ENCODE peak calls at places on chromosomes 1 and 21, in seven cellular contexts. H, V, C, T, A, M and O are unnamed samples.

GRCh38 chr1:156500847-156501686 is 492 bp upstream of the MEF2D start:
- DNase-seq in A (peak), C (peak), H (peak), M (peak), T (peak), V (peak), O (peak)

GRCh38 chr1:44405041-44405803 is at the start of gene RNF220:
- DNase-seq in M (peak), V (peak), C (peak), H (peak), T (peak), A (peak), O (peak)

GRCh38 chr1:227947425-227947677 is 381 bp downstream of the WNT9A start:
- DNase-seq in V (peak), A (peak), C (no peak), M (no peak), H (no peak), T (peak), O (no peak)

GRCh38 chr21:19461481-19462205 is 1058.1 kb upstream of the TMPRSS15 start:
- DNase-seq in C (no peak), T (no peak), M (no peak), A (no peak), H (no peak), V (no peak), O (no peak)

GRCh38 chr1:15411593-15412487 is 2.2 kb downstream of the EFHD2 start:
- DNase-seq in T (peak), H (no peak), C (peak), M (no peak), V (no peak), A (no peak), O (no peak)

GRCh38 chr1:53047737-53048344 is 14.2 kb upstream of the PODN start:
- DNase-seq in M (peak), A (no peak), V (peak), T (no peak), C (no peak), H (no peak), O (no peak)

GRCh38 chr1:225657462-225657989 is 4.6 kb upstream of the ENAH start:
- DNase-seq in T (no peak), M (peak), H (peak), V (peak), A (peak), C (no peak), O (peak)

GRCh38 chr1:226001852-226002666 is 2.9 kb upstream of the SDE2 start:
- DNase-seq in C (no peak), H (peak), V (peak), A (peak), T (peak), M (no peak), O (no peak)

GRCh38 chr1:247291161-247291560 is 35.3 kb downstream of the VN1R5 start:
- DNase-seq in C (no peak), V (no peak), M (no peak), A (no peak), T (no peak), H (no peak), O (no peak)

GRCh38 chr1:201329286-201329685 is 46.0 kb downstream of the PKP1 start:
- DNase-seq in H (no peak), T (no peak), A (no peak), V (peak), M (peak), C (peak), O (no peak)

GRCh38 chr1:178052650-178053461 is 41.0 kb upstream of the RASAL2 start:
- DNase-seq in T (no peak), C (no peak), A (peak), H (no peak), M (no peak), V (peak), O (no peak)

GRCh38 chr21:38054334-38054733 is 138.1 kb upstream of the KCNJ6 start:
- DNase-seq in V (no peak), M (no peak), C (no peak), H (no peak), T (no peak), A (no peak), O (no peak)

GRCh38 chr1:156705321-156705917 is at the start of gene CRABP2:
- DNase-seq in A (no peak), H (no peak), T (no peak), C (peak), M (no peak), V (no peak), O (no peak)

GRCh38 chr1:55209247-55209646 is 5.9 kb downstream of the USP24 start:
- DNase-seq in C (no peak), A (no peak), T (no peak), H (no peak), V (no peak), M (no peak), O (no peak)

GRCh38 chr1:105838071-105838470 is 1218.4 kb upstream of the PRMT6 start:
- DNase-seq in V (no peak), H (no peak), C (no peak), A (no peak), M (no peak), T (no peak), O (no peak)

GRCh38 chr1:211551628-211552465 is 27.1 kb downstream of the SLC30A1 start:
- DNase-seq in C (no peak), V (peak), H (peak), T (peak), A (peak), M (peak), O (peak)

GRCh38 chr21:25607151-25607811 is at the start of gene MRPL39:
- DNase-seq in T (peak), V (peak), H (peak), M (peak), C (peak), A (peak), O (peak)

DNA sequence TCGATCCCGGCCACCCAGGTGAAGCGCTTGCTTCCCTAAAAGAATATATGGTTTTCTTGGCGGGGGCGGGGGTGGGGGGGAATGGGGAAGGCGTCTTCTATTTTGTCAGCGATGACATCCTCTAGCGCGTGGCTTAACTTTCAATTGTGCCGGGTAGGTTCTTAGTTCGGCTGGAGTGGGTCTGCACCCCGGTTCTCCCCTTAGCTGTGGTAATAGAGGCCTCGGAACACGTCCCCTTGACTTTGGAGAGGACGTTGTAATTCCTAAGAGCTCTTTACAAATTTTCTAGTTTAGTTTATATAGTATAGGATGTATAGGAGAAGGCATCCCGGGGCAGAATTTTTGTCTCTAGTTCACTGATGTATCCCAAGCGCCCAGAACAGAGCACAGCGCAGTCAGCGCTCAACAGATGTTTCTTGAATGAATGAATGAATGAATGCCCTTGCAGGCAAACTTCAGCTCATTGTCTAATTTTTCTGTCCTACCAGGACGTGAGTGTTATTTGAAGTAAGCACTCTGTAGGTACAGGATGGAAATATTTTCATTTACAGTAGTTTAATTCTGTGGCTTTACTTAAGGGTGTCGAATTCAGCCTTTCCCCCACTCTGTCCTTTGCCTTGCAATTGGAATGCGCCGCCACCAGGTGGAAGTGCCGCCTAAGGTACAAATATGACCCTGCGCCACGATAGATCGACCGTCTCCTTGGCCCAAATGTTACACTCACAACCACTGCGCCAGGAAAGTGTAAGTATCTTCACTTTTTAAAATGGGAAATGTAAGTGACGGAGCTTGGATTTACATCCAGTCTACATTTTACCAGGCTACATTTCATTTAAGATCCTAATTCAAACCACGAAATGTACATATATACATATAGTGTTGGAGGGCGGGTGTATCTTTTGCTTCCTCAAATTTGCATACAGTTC is 794 bp upstream of the MRPL39 start:
- DNase-seq in V (peak), H (peak), C (peak), T (peak), M (peak), A (peak), O (peak)
- H3K4me3 ChIP-seq in V (peak), H (peak), C (peak), T (peak), M (peak), A (peak), O (peak)

GRCh38 chr1:233904979-233905415 is 521 bp downstream of the SLC35F3 start:
- DNase-seq in A (peak), V (no peak), M (no peak), H (no peak), C (no peak), T (no peak), O (no peak)
- H3K4me3 ChIP-seq in A (peak), V (no peak), M (no peak), H (peak), C (no peak), T (no peak), O (peak)

GRCh38 chr1:234844479-234845031 is 234.6 kb upstream of the IRF2BP2 start:
- DNase-seq in M (no peak), H (no peak), A (no peak), T (no peak), V (no peak), C (no peak), O (no peak)
- H3K4me3 ChIP-seq in M (no peak), H (no peak), A (no peak), T (no peak), V (no peak), C (no peak), O (no peak)

DNA sequence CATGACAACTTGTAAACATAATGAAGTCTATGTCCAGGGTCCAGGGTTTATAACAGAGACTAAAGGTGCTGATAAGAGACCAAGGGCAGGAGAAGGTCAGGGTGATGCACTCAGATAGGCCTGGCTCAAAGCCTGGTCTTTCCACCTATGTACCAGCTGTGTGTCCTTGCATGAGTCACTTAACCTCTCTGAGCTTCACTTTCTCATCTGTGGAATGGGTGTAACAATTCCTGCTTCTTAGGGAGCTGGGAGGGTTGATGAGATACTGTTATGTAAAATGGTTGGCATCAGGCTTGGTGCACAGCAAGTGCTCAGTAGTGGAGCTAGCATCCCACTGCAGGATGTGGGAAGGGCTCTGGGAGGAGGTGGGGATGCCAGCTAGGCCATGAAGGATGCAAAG is 143.7 kb upstream of the CSF3R start:
- DNase-seq in H (no peak), A (no peak), C (no peak), T (no peak), M (no peak), V (no peak), O (no peak)
- H3K4me3 ChIP-seq in H (no peak), A (no peak), C (no peak), T (no peak), M (no peak), V (no peak), O (no peak)

GRCh38 chr1:108963052-108963686 is at the start of gene CLCC1:
- DNase-seq in C (peak), M (peak), A (peak), T (peak), H (peak), V (peak), O (peak)

GRCh38 chr1:108961198-108961597 is 2.1 kb downstream of the CLCC1 start:
- DNase-seq in M (no peak), A (no peak), T (no peak), H (no peak), C (no peak), V (no peak), O (no peak)

GRCh38 chr1:108962681-108963051 is 618 bp downstream of the CLCC1 start:
- DNase-seq in V (no peak), M (no peak), A (peak), C (no peak), H (peak), T (peak), O (no peak)

GRCh38 chr1:108960719-108961118 is 2.6 kb downstream of the CLCC1 start:
- DNase-seq in V (no peak), T (no peak), A (no peak), M (no peak), H (no peak), C (no peak), O (no peak)

DNA sequence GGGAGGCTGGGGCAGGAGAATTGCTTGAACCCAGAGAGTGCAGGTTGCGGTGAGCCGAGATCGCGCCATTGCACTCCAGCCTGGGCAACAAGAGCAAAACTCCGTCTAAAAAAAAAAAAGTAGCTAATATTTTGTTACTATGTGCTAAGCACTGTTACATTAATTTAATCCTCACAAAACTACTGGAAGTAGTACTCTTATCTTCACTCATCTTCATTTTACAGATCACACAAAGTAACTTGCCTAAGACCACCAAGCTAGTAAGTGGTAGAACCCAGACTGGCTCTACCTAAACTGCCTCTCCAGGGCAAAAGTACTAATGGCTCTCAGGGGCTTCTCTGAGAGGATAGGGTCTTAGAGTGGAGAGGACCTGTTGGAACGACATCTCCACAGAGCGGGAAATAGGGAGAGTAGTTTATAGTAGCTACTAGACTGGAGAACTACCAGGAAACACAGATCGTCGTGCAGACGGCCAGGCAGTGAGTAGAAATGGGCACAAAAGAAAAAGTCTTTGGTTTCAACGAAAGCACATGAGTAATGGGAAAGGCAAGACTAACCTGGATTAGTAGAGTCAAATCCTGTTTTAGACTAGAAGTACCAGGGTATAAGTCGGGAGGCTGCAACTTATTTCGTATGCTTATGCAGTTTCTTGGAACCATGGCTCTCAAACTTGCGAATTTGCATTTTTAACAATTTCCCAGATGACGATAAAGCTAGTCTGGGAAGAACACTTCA is 1.4 kb downstream of the CLCC1 start:
- DNase-seq in H (no peak), M (no peak), T (no peak), C (no peak), V (no peak), A (no peak), O (no peak)
- H3K4me3 ChIP-seq in H (peak), M (peak), T (peak), C (peak), V (peak), A (peak), O (peak)

GRCh38 chr1:31706384-31707058 is 2.7 kb upstream of the COL16A1 start:
- DNase-seq in M (no peak), T (no peak), H (no peak), A (no peak), V (no peak), C (peak), O (no peak)

GRCh38 chr1:31702836-31703404 is 897 bp downstream of the COL16A1 start:
- DNase-seq in M (no peak), T (no peak), C (no peak), A (no peak), V (no peak), H (no peak), O (no peak)

GRCh38 chr1:31703431-31704260 is at the start of gene COL16A1:
- DNase-seq in H (peak), A (no peak), T (no peak), C (peak), V (peak), M (no peak), O (no peak)

GRCh38 chr1:31704261-31705079 is 653 bp upstream of the COL16A1 start:
- DNase-seq in H (peak), V (peak), T (no peak), A (no peak), M (no peak), C (peak), O (no peak)

DNA sequence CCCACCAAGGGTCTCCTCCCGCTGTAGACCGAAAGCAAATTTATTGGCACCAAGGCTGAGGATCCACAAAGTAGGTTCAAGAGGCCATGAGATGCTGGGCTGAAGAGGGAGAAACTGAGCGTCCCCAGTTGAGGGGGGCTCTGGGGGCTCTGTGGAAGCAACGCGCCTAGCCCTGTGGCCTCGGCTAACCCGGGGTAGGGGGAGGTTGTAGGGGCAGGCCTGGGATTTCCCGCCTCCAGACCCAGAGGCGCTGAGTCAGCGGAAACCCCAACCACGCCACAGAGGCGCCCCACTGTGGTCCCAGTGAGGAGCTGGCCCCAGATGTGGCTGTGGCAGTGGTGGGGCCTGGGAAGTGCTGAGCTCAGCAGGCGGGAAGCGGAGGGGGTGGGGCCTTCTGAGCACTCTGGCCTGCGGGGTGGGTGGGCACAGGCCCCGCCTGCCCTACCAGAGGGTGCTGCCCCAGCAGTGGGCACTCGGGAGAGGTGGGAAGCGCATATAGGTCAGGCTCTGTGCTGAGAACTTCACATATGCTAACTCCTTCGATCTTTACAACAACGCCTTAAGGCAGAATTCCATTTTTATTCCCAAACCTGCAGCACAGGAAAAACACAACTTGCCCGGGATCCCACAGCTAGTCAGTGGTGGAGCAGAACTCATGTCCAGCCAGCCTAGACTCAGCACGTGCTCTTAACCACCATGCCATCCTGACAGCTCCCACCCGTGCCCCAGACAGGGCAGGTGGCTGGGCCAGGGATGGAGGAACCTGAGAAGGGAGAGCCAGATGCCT is 1.5 kb upstream of the COL16A1 start:
- DNase-seq in C (peak), H (peak), A (peak), T (peak), V (peak), M (no peak), O (no peak)
- H3K4me3 ChIP-seq in C (peak), H (no peak), A (no peak), T (no peak), V (peak), M (peak), O (peak)

DNA sequence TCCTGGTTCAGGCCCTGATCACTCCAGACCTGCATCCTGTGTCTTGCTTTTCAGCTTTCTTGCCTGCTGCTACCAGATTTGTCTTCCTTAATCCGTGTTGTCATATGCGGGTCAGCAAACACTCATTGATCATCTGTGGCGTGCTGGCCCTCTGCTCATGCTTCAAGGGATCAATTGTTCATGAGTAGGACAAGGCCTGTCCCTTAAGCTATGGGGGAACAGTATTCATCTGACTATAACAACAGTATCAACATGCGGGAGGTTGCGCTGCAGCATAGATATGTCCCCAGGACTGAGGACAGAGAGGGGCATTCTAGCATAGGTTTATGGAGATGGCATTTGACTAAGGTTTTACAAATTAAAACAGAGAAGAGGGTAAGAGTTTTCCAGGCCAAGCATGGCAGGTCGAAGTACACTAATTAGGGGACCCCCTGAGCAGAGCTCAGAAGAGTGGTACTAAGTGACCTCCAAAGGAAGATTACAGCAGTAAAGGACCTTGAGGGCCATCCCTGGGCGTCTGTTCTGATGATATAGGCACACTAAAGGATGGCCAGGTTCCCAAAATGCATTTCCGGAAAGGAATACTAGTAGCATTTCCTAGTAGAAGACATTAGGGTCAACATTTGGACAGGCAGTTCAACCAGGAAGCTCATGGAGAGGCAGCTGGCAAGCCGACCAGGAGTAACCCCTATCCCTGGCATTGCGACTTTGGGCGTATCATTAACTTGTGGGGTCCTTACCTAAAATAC is 805 bp upstream of the ZNF672 start:
- DNase-seq in M (no peak), A (no peak), V (no peak), C (no peak), H (no peak), T (no peak), O (no peak)
- H3K4me3 ChIP-seq in M (peak), A (peak), V (peak), C (peak), H (peak), T (peak), O (peak)

GRCh38 chr1:164588388-164589341 is 29.7 kb downstream of the PBX1 start:
- DNase-seq in T (no peak), H (no peak), A (peak), C (peak), V (peak), M (peak), O (peak)
- H3K4me3 ChIP-seq in T (no peak), H (peak), A (peak), C (peak), V (peak), M (peak), O (peak)